ENCODE peak calls at places on chromosomes 16 and 17, in four cellular contexts. B is stimulated activated CD4-positive, alpha-beta T cell treated with anti-CD3 and anti-CD28 coated beads, Interleukin-12 subunit alpha, Interleukin-12 subunit beta, amount 100 ng/mL, for 48 hours; K is NCI-H1436; I is AG09319. C is an unnamed sample.

GRCh38 chr17:21602176-21602575 is 90.1 kb upstream of the KCNJ18 start:
- DNase-seq in B (no peak), K (no peak), I (no peak), C (no peak)

GRCh38 chr17:74859439-74860228 is at the start of gene GRIN2C:
- DNase-seq in B (no peak), K (peak), I (no peak), C (no peak)

GRCh38 chr16:60217787-60218186 is 1483.7 kb upstream of the GOT2 start:
- DNase-seq in B (no peak), K (no peak), I (no peak), C (no peak)

GRCh38 chr17:77318491-77319210 is 177.9 kb downstream of the SEC14L1 start:
- DNase-seq in B (no peak), K (no peak), I (no peak), C (no peak)

GRCh38 chr16:57621521-57622268 is 6.7 kb upstream of the ADGRG1 start:
- DNase-seq in B (no peak), K (no peak), I (no peak), C (no peak)

GRCh38 chr16:58306327-58306726 is 11.5 kb upstream of the PRSS54 start:
- DNase-seq in B (peak), K (no peak), I (peak), C (peak)

GRCh38 chr17:60142872-60143499 is 6.8 kb upstream of the CA4 start:
- DNase-seq in B (peak), K (peak), I (peak), C (peak)

GRCh38 chr17:27446569-27447301 is 9.5 kb upstream of the KSR1 start:
- DNase-seq in B (no peak), K (no peak), I (peak), C (no peak)

GRCh38 chr17:40347319-40348135 is 17.0 kb downstream of the GJD3 start:
- DNase-seq in B (no peak), K (no peak), I (no peak), C (no peak)

C was measured in NCI-H2081.